ENCODE peak calls at places on chromosomes 2 and 18, in five cellular contexts. U is uterus; J is tibial nerve; S is CD4-positive, CD25-positive, alpha-beta regulatory T cell; W is A549. B is an unnamed sample.

GRCh38 chr2:73075477-73076373 is 4.2 kb upstream of the SFXN5 start:
- DNase-seq in S (no peak), W (no peak), J (peak; percentile 54), U (peak; percentile 75), B (peak; percentile 64)

GRCh38 chr2:159615936-159616733 is at the start of gene BAZ2B:
- DNase-seq in J (no peak), W (peak; percentile 31), S (no peak), U (peak; percentile 56), B (peak; percentile 84)

GRCh38 chr2:142946941-142947340 is 69.5 kb downstream of the KYNU start:
- DNase-seq in S (no peak), W (no peak), U (no peak), J (no peak), B (no peak)

GRCh38 chr2:111029135-111029927 is 91.4 kb upstream of the BCL2L11 start:
- DNase-seq in J (no peak), U (no peak), S (no peak), W (no peak), B (no peak)

GRCh38 chr2:208359632-208359986 is 47.0 kb upstream of the PTH2R start:
- DNase-seq in W (no peak), S (no peak), U (no peak), J (no peak), B (no peak)

GRCh38 chr2:11477994-11478393 is 12.0 kb upstream of the E2F6 start:
- DNase-seq in J (peak; percentile 97), S (peak; percentile 63), U (peak; percentile 95), W (peak; percentile 73), B (peak; percentile 91)

GRCh38 chr2:72572501-72572900 is 253.3 kb downstream of the EXOC6B start:
- DNase-seq in U (no peak), S (no peak), W (no peak), J (no peak), B (no peak)

GRCh38 chr2:159795781-159796667 is 2.0 kb downstream of the CD302 start:
- DNase-seq in S (no peak), U (no peak), W (no peak), J (no peak), B (no peak)

GRCh38 chr2:70367722-70368323 is 66.0 kb upstream of the FAM136A start:
- DNase-seq in S (no peak), W (no peak), J (no peak), U (no peak), B (no peak)

GRCh38 chr2:207939342-207940108 is 85.8 kb downstream of the PLEKHM3 start:
- DNase-seq in S (no peak), J (no peak), U (no peak), W (no peak), B (no peak)

GRCh38 chr2:109612991-109613921 is 510 bp downstream of the SEPTIN10 start:
- DNase-seq in J (peak; percentile 30), U (peak; percentile 71), W (no peak), S (no peak), B (peak; percentile 79)

GRCh38 chr2:203935568-203935967 is 995 bp upstream of the ICOS start:
- DNase-seq in U (no peak), S (no peak), J (no peak), W (no peak), B (no peak)

GRCh38 chr2:96203130-96204028 is 5.2 kb downstream of the STARD7 start:
- DNase-seq in S (no peak), J (no peak), W (no peak), U (no peak), B (no peak)

GRCh38 chr2:222256250-222256649 is 42.5 kb downstream of the PAX3 start:
- DNase-seq in U (no peak), W (no peak), S (no peak), J (no peak), B (no peak)

GRCh38 chr18:22455425-22456150 is 37.9 kb upstream of the CTAGE1 start:
- DNase-seq in S (no peak), W (no peak), J (no peak), U (no peak), B (no peak)

GRCh38 chr18:27879540-27879939 is 297.4 kb downstream of the CDH2 start:
- DNase-seq in U (no peak), J (no peak), S (no peak), W (no peak), B (no peak)

GRCh38 chr2:100588071-100588786 is 25.4 kb downstream of the PDCL3 start:
- DNase-seq in J (no peak), W (no peak), U (no peak), S (no peak), B (no peak)

GRCh38 chr2:113709022-113709421 is 47.4 kb downstream of the SLC35F5 start:
- DNase-seq in U (no peak), J (no peak), W (no peak), S (no peak), B (no peak)

GRCh38 chr2:39490586-39490985 is 53.5 kb upstream of the MAP4K3 start:
- DNase-seq in J (no peak), W (no peak), U (no peak), S (no peak), B (no peak)

GRCh38 chr2:134320930-134321329 is 67.1 kb downstream of the MGAT5 start:
- DNase-seq in J (no peak), W (no peak), U (no peak), S (no peak), B (peak; percentile 61)

GRCh38 chr2:163697846-163698637 is 37.8 kb downstream of the FIGN start:
- DNase-seq in J (no peak), W (no peak), U (no peak), S (no peak), B (no peak)

GRCh38 chr18:63823516-63824219 is 48.5 kb downstream of the SERPINB7 start:
- DNase-seq in W (no peak), S (no peak), U (no peak), J (no peak), B (no peak)

GRCh38 chr2:64141711-64142405 is 2.4 kb downstream of the PELI1 start:
- DNase-seq in S (no peak), U (no peak), J (no peak), W (no peak), B (no peak)

GRCh38 chr2:119637371-119637770 is 41.6 kb upstream of the TMEM177 start:
- DNase-seq in S (no peak), J (no peak), U (no peak), W (no peak), B (no peak)

GRCh38 chr2:33267043-33267442 is 209.4 kb upstream of the RASGRP3 start:
- DNase-seq in J (no peak), U (no peak), S (no peak), W (no peak), B (no peak)

DNA sequence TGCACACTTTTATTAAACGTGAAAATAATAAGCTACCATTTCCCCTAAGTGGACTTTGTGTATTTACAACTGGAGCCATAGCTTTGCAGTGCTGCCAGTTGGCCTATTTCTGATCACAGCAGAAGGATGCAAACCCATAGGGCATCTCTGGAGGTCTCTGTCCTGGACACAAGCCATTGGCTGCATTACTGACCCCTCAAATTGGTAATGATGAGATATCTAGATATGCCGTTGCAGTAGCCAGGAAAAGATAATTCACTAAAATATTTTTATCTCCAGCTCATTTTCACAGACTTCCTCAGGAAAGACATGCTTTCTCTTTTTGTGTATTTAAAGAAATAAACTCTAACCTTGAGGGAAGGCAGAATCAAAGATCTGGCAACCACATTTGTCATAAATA is 182.5 kb downstream of the TDRD15 start:
- DNase-seq in W (no peak), J (no peak), S (no peak), U (no peak), B (no peak)
- H3K27ac ChIP-seq in W (no peak overlapping the region), J (no peak overlapping the region), S (no peak overlapping the region), U (no peak overlapping the region), B (no peak overlapping the region)

DNA sequence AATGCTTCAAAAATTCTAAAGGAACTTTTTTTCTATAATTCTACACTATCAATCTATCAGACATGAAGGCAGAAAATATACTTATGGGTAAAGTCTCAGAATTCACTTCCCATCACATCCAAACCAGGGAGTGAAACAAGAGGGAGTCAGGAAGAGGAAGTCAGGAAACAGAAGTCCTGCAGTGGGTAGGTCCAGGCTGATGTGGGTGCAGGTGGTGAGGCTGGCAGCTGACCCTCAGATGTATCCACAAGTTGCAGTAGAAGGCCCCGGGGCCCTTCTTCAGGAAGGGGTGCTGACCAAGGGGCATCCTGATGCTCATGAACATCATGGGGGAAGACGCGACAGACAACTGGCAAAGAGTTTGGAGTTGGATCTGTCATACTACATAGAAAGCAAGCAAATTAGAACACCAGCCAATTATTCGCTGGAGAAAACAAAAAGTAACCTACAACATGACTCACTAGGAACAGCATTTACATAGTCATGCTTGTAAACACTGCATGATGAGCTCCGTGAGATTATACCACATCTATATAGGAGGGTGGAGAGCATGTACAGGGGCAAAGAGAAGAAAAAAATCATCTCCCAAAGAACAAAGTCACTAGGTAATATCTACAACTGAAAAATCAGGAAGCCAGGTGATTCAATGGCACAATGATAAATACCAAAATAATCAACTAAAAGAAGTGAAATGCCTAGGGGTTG is 4.2 kb downstream of the UXS1 start:
- DNase-seq in W (no peak), J (no peak), U (no peak), S (no peak), B (no peak)
- H3K4me3 ChIP-seq in W (no peak overlapping the region), J (no peak overlapping the region), U (no peak overlapping the region), S (peak overlapping the region; percentile 8), B (no peak overlapping the region)

GRCh38 chr2:16196687-16197503 is 256.5 kb downstream of the MYCN start:
- DNase-seq in W (no peak), J (no peak), U (no peak), S (no peak), B (no peak)
- H3K9me3 ChIP-seq in W (peaks cover 8% of the 10 kb centered on the region), J (no peaks in the 10 kb centered on the region), U (no peaks in the 10 kb centered on the region), S (no peaks in the 10 kb centered on the region), B (no peaks in the 10 kb centered on the region)

GRCh38 chr2:29139731-29140130 is 24.5 kb downstream of the CLIP4 start:
- DNase-seq in S (no peak), W (no peak), U (no peak), J (no peak), B (no peak)
- H3K27ac ChIP-seq in S (no peak overlapping the region), W (no peak overlapping the region), U (no peak overlapping the region), J (no peak overlapping the region), B (no peak overlapping the region)

GRCh38 chr2:239598732-239599090 is 197.9 kb upstream of the HDAC4 start:
- DNase-seq in J (no peak), S (no peak), W (no peak), U (peak; percentile 3), B (no peak)
- H3K4me3 ChIP-seq in J (no peak overlapping the region), S (no peak overlapping the region), W (no peak overlapping the region), U (no peak overlapping the region), B (no peak overlapping the region)

GRCh38 chr18:9483526-9483925 is 8.2 kb downstream of the RALBP1 start:
- DNase-seq in U (no peak), W (no peak), S (no peak), J (no peak), B (no peak)
- H3K9me3 ChIP-seq in U (no peaks in the 10 kb centered on the region), W (no peaks in the 10 kb centered on the region), S (no peaks in the 10 kb centered on the region), J (no peaks in the 10 kb centered on the region), B (no peaks in the 10 kb centered on the region)

GRCh38 chr2:234691968-234692955 is 195.4 kb upstream of the ARL4C start:
- DNase-seq in S (no peak), W (no peak), U (no peak), J (no peak), B (no peak)
- H3K27ac ChIP-seq in S (no peak overlapping the region), W (no peak overlapping the region), U (no peak overlapping the region), J (no peak overlapping the region), B (no peak overlapping the region)

DNA sequence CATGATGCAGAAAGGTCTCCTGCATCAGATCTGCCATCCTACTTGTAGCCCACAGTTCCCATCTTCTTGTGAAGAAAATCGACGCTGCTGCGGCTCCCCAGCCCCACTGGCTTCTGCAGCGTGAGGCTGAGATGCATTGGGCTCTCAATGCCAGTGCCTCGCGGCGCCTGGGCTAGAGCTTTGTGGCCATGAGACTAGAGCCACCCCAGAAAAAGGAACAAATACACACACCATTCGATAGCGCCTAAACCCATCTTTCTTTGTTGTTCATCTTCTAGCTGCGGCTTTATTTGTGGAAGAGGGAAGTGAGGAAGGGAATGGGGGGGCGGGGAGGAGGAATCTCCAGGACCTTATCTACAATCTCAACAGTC is 2.7 kb downstream of the NOL4 start:
- DNase-seq in U (no peak), J (no peak), S (no peak), W (no peak), B (no peak)
- H3K4me3 ChIP-seq in U (peak overlapping the region; percentile 9), J (peak overlapping the region; percentile 39), S (no peak overlapping the region), W (peak overlapping the region; percentile 23), B (peak overlapping the region; percentile 1)